ENCODE peak calls at places on chromosomes 2 and 18, in seven cellular contexts. F, H, Z, L, J, K and T are unnamed samples.
A peak's percentile ranks its signal among the peaks of the same experiment; 100 is the strongest.

GRCh38 chr18:34726286-34727004 is 16.3 kb downstream of the DTNA start:
- DNase-seq in K (no peak), J (no peak), L (no peak), Z (no peak), F (no peak), H (no peak), T (no peak)

GRCh38 chr2:222714361-222715256 is 43.2 kb downstream of the MOGAT1 start:
- DNase-seq in H (peak; percentile 31), K (no peak), J (no peak), L (peak; percentile 53), F (no peak), Z (no peak), T (peak; percentile 30)

GRCh38 chr2:99425022-99425421 is 64.8 kb downstream of the REV1 start:
- DNase-seq in K (peak; percentile 64), L (no peak), J (no peak), H (no peak), Z (peak; percentile 32), F (no peak), T (no peak)

GRCh38 chr2:233174131-233174530 is 77.3 kb upstream of the ATG16L1 start:
- DNase-seq in L (no peak), F (no peak), J (no peak), H (no peak), Z (no peak), K (no peak), T (no peak)

GRCh38 chr2:212078103-212078502 is 460.5 kb downstream of the ERBB4 start:
- DNase-seq in H (no peak), K (no peak), J (no peak), Z (no peak), L (no peak), F (no peak), T (no peak)

GRCh38 chr2:237058423-237058822 is 27.3 kb upstream of the COPS8 start:
- DNase-seq in H (no peak), Z (no peak), J (no peak), K (no peak), L (no peak), F (no peak), T (no peak)

GRCh38 chr2:51597086-51597485 is 565.2 kb upstream of the NRXN1 start:
- DNase-seq in H (no peak), K (no peak), F (no peak), Z (no peak), L (no peak), J (no peak), T (no peak)

GRCh38 chr2:43419886-43420285 is 176.0 kb downstream of the THADA start:
- DNase-seq in L (no peak), J (no peak), H (no peak), F (no peak), K (no peak), Z (no peak), T (no peak)

GRCh38 chr2:157596992-157597681 is 31.5 kb downstream of the ACVR1C start:
- DNase-seq in H (peak; percentile 29), K (no peak), F (peak; percentile 57), J (peak; percentile 67), L (no peak), Z (peak; percentile 46), T (peak; percentile 19)

GRCh38 chr2:234257859-234258561 is 207.5 kb downstream of the SPP2 start:
- DNase-seq in J (peak; percentile 57), F (no peak), Z (peak; percentile 94), K (peak; percentile 89), L (no peak), H (peak; percentile 22), T (no peak)

GRCh38 chr2:150122871-150123588 is 364.4 kb downstream of the RND3 start:
- DNase-seq in L (no peak), F (no peak), K (no peak), Z (no peak), J (no peak), H (no peak), T (no peak)

GRCh38 chr2:190467575-190468083 is 59.5 kb downstream of the MFSD6 start:
- DNase-seq in J (no peak), F (no peak), Z (no peak), L (no peak), H (peak; percentile 44), K (no peak), T (no peak)

GRCh38 chr18:22136395-22136794 is 33.0 kb upstream of the GATA6 start:
- DNase-seq in F (no peak), K (no peak), J (no peak), L (no peak), Z (no peak), H (no peak), T (no peak)

GRCh38 chr2:11155326-11156059 is at the start of gene SLC66A3:
- DNase-seq in Z (no peak), K (peak; percentile 71), H (no peak), F (peak; percentile 91), J (no peak), L (no peak), T (no peak)

GRCh38 chr18:54671291-54671881 is 80.3 kb downstream of the DYNAP start:
- DNase-seq in F (no peak), K (no peak), H (no peak), Z (peak; percentile 5), L (no peak), J (no peak), T (no peak)

GRCh38 chr2:197097578-197098366 is 171.3 kb upstream of the PGAP1 start:
- DNase-seq in F (no peak), L (peak; percentile 70), K (peak; percentile 77), Z (peak; percentile 21), H (peak; percentile 52), J (no peak), T (peak; percentile 75)

GRCh38 chr2:138113871-138114525 is 149.7 kb downstream of the HNMT start:
- DNase-seq in L (no peak), K (no peak), F (no peak), J (no peak), Z (no peak), H (no peak), T (no peak)

GRCh38 chr2:98701230-98701629 is 29.7 kb downstream of the MGAT4A start:
- DNase-seq in L (no peak), Z (no peak), F (no peak), K (no peak), J (no peak), H (no peak), T (no peak)

GRCh38 chr2:3959372-3959771 is 256.0 kb downstream of the DCDC2C start:
- DNase-seq in Z (peak; percentile 45), H (no peak), K (no peak), L (no peak), F (no peak), J (no peak), T (no peak)

GRCh38 chr18:69161383-69162028 is 239.2 kb upstream of the DOK6 start:
- DNase-seq in J (no peak), L (no peak), F (no peak), Z (no peak), K (peak; percentile 18), H (no peak), T (no peak)

GRCh38 chr2:190649798-190650390 is 1.0 kb downstream of the NAB1 start:
- DNase-seq in K (no peak), L (no peak), H (peak; percentile 35), Z (no peak), J (no peak), F (no peak), T (no peak)

GRCh38 chr2:53715568-53715967 is 52.0 kb upstream of the CHAC2 start:
- DNase-seq in K (no peak), L (no peak), Z (peak; percentile 5), J (no peak), F (no peak), H (no peak), T (no peak)

DNA sequence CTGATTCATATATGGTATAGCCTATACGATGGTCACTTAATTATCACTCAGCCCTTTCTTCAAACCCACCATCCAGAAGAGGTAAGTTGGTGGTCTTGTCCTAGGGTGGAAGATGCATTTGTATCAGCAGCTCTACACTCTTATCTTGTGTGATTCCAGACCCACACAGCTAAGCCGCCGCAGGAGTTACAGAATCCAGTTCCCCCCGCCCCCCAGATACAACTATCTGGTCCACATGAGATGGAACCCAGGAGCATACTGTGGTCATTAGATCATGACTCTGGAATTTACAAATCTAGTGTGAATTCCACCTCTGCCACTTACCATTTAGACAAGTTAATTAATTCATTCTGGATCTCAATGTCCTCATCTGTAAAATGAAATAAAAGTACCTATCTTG is 486.5 kb downstream of the BCL11A start:
- DNase-seq in Z (no peak), H (no peak), L (no peak), F (no peak), J (no peak), K (no peak), T (no peak)
- H3K27ac ChIP-seq in Z (no peak overlapping the region), H (no peak overlapping the region), L (no peak overlapping the region), F (no peak overlapping the region), J (no peak overlapping the region), K (no peak overlapping the region), T (no peak overlapping the region)

GRCh38 chr2:172135446-172135845 is 32.7 kb upstream of the DLX2 start:
- DNase-seq in K (no peak), Z (no peak), J (no peak), H (no peak), F (no peak), L (no peak), T (no peak)
- H3K27ac ChIP-seq in K (no peak overlapping the region), Z (no peak overlapping the region), J (no peak overlapping the region), H (no peak overlapping the region), F (no peak overlapping the region), L (no peak overlapping the region), T (no peak overlapping the region)

DNA sequence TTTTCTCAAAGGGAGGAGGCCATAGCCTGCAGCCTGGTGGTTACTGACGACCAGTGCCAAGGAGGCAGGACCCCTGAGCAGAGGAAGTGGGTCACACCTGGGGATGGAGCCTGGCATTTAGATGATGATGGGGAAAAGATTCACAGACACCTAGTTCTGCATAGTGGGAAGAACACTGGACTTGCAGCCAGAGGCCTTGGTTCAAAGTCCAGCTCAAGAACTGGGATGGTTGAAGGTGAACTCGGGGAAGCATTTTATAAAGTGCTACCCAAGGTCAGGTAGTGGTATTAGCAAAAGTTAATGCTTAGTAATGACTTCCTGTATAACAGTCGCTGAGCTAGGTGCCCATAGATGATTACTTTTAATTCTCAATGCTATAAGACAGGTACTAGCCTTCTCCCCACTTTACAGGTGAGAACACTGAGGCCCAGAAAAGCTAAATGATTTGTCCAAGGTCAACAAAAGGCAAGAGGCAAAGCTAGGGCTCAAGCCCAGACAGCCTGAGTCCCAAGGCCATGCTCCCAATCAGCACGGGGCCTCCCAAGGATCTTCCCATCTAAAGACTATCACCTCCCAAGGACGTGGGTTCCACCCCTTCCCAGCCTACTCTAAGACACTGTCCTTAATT is 134.4 kb downstream of the TNS1 start:
- DNase-seq in F (no peak), L (no peak), Z (no peak), J (no peak), H (no peak), K (no peak), T (no peak)
- H3K27ac ChIP-seq in F (peak overlapping the region; percentile 11), L (no peak overlapping the region), Z (no peak overlapping the region), J (no peak overlapping the region), H (no peak overlapping the region), K (no peak overlapping the region), T (peak overlapping the region; percentile 26)

GRCh38 chr2:55155206-55155605 is 76.9 kb downstream of the CLHC1 start:
- DNase-seq in H (no peak), F (no peak), K (no peak), J (no peak), L (no peak), Z (no peak), T (no peak)

GRCh38 chr2:55154525-55155030 is 77.5 kb downstream of the CLHC1 start:
- DNase-seq in H (no peak), Z (no peak), J (no peak), K (no peak), F (no peak), L (no peak), T (no peak)

GRCh38 chr2:55152475-55153422 is 79.3 kb downstream of the CLHC1 start:
- DNase-seq in L (no peak), H (no peak), F (no peak), Z (no peak), J (no peak), K (no peak), T (no peak)

GRCh38 chr2:55151721-55152433 is 80.2 kb downstream of the CLHC1 start:
- DNase-seq in F (no peak), H (no peak), J (no peak), Z (no peak), K (no peak), L (no peak), T (no peak)

GRCh38 chr2:55153564-55154315 is 78.4 kb downstream of the CLHC1 start:
- DNase-seq in K (no peak), L (no peak), F (no peak), H (no peak), J (no peak), Z (peak; percentile 37), T (no peak)
- H3K27ac ChIP-seq in K (peak overlapping the region; percentile 11), L (no peak overlapping the region), F (peak overlapping the region; percentile 13), H (no peak overlapping the region), J (no peak overlapping the region), Z (peak overlapping the region; percentile 98), T (no peak overlapping the region)